ENCODE peak calls at places on chromosome 4, in four cellular contexts. C, U, K and V are unnamed samples.

GRCh38 chr4:78543424-78544238 is 7.9 kb upstream of the ANXA3 start:
- DNase-seq in C (no peak), U (no peak), K (no peak), V (no peak)

GRCh38 chr4:48139688-48140087 is 5.6 kb upstream of the TXK start:
- DNase-seq in C (no peak), U (no peak), K (no peak), V (peak)

GRCh38 chr4:82801910-82802521 is 3.4 kb upstream of the SCD5 start:
- DNase-seq in C (no peak), U (no peak), K (no peak), V (peak)

GRCh38 chr4:98446499-98447375 is 185.6 kb downstream of the RAP1GDS1 start:
- DNase-seq in C (no peak), U (no peak), K (no peak), V (peak)

GRCh38 chr4:120923201-120923522 is 636 bp upstream of the PRDM5 start:
- DNase-seq in C (no peak), U (no peak), K (no peak), V (no peak)

GRCh38 chr4:133270021-133270570 is 121.0 kb downstream of the PCDH10 start:
- DNase-seq in C (no peak), U (no peak), K (peak), V (peak)

GRCh38 chr4:23001478-23001877 is 308.7 kb downstream of the GBA3 start:
- DNase-seq in C (no peak), U (no peak), K (no peak), V (no peak)

GRCh38 chr4:179797718-179798117 is 2355.5 kb upstream of the AGA start:
- DNase-seq in C (no peak), U (no peak), K (no peak), V (no peak)

GRCh38 chr4:39698424-39699009 is 581 bp downstream of the UBE2K start:
- DNase-seq in C (no peak), U (peak), K (no peak), V (peak)

GRCh38 chr4:95388911-95389310 is 159.9 kb downstream of the UNC5C start:
- DNase-seq in C (no peak), U (no peak), K (no peak), V (peak)

GRCh38 chr4:7861440-7861881 is 78.2 kb downstream of the AFAP1 start:
- DNase-seq in C (peak), U (peak), K (peak), V (peak)
- H2BK12ac ChIP-seq in C (no peak), U (no peak), K (no peak), V (no peak)

DNA sequence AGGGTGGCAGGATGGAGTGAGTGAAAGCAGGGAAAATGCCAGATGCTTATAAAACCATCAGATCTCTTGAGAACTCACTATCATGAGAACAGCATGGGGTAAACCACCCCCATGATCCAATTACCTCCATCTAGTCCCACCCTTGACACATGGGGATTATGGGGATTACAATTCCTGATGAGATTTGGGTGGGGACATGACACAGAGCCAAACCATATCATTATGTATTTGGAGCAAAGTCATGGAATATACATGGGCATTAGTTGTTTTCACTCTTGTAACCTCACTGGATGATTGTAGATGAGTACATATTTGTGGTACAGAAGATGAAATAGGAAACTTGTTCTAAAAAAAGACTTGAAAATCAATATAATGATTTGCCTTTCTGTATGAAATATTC is 674.5 kb upstream of the BOD1L1 start:
- DNase-seq in C (no peak), U (no peak), K (no peak), V (no peak)
- H2BK12ac ChIP-seq in C (no peak), U (no peak), K (no peak), V (no peak)

DNA sequence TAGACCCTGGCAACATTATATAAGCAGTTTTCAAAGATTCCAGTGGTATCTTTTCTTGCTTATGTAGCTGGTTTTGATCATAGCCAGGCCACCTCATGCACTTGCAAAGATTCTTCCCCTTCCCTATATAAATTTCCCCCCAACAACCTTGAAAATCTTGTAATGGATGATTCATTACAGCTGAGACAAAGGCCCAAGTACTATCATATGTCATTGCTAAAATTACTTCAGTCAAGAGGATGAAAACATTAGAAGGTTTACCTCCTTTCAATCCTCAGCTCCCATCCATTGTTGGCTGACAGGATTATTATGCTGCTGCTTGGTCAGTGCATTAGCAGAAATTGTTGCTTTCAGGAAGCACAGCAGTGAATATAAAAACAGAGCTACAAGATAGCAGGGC is 7.9 kb upstream of the ARHGEF38 start:
- DNase-seq in C (no peak), U (no peak), K (no peak), V (no peak)
- H2BK12ac ChIP-seq in C (no peak), U (no peak), K (no peak), V (no peak)

GRCh38 chr4:185379326-185380295 is 16.1 kb downstream of the LRP2BP start:
- DNase-seq in C (no peak), U (no peak), K (no peak), V (no peak)
- H2BK12ac ChIP-seq in C (no peak), U (no peak), K (no peak), V (no peak)

GRCh38 chr4:182413550-182413949 is 170.3 kb downstream of the TENM3 start:
- DNase-seq in C (no peak), U (no peak), K (no peak), V (no peak)

GRCh38 chr4:182416101-182416500 is 172.9 kb downstream of the TENM3 start:
- DNase-seq in C (no peak), U (no peak), K (no peak), V (no peak)

GRCh38 chr4:182418054-182418734 is 175.0 kb downstream of the TENM3 start:
- DNase-seq in C (no peak), U (no peak), K (no peak), V (no peak)
- H2BK12ac ChIP-seq in C (peak), U (no peak), K (no peak), V (no peak)

GRCh38 chr4:8204576-8205227 is 5.6 kb downstream of the SH3TC1 start:
- DNase-seq in C (no peak), U (no peak), K (no peak), V (no peak)
- H2BK12ac ChIP-seq in C (peak), U (no peak), K (peak), V (no peak)

GRCh38 chr4:169070071-169070894 is 60.2 kb upstream of the CBR4 start:
- DNase-seq in C (peak), U (peak), K (peak), V (peak)

GRCh38 chr4:169068423-169068822 is 58.4 kb upstream of the CBR4 start:
- DNase-seq in C (no peak), U (peak), K (peak), V (no peak)

GRCh38 chr4:169074117-169074516 is 64.1 kb upstream of the CBR4 start:
- DNase-seq in C (no peak), U (no peak), K (no peak), V (no peak)

GRCh38 chr4:169071781-169072180 is 61.7 kb upstream of the CBR4 start:
- DNase-seq in C (no peak), U (no peak), K (no peak), V (no peak)

DNA sequence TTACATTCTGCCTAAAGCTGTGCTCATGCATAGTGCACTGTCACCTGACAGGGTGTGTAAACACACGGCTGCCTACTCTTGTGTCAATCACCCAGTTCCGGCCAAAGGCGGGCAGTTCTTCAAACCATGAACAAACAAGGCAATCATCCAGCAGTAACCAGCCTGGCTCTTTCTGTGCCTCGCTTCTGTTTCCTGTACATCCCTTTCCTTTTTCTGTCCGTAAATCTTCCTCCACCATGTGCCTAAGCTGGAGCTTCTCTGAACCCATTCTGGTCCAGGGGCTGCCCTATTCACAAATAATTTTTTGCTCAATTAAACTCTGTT is 60.8 kb upstream of the CBR4 start:
- DNase-seq in C (no peak), U (no peak), K (no peak), V (no peak)
- H2BK12ac ChIP-seq in C (no peak), U (no peak), K (peak), V (no peak)

DNA sequence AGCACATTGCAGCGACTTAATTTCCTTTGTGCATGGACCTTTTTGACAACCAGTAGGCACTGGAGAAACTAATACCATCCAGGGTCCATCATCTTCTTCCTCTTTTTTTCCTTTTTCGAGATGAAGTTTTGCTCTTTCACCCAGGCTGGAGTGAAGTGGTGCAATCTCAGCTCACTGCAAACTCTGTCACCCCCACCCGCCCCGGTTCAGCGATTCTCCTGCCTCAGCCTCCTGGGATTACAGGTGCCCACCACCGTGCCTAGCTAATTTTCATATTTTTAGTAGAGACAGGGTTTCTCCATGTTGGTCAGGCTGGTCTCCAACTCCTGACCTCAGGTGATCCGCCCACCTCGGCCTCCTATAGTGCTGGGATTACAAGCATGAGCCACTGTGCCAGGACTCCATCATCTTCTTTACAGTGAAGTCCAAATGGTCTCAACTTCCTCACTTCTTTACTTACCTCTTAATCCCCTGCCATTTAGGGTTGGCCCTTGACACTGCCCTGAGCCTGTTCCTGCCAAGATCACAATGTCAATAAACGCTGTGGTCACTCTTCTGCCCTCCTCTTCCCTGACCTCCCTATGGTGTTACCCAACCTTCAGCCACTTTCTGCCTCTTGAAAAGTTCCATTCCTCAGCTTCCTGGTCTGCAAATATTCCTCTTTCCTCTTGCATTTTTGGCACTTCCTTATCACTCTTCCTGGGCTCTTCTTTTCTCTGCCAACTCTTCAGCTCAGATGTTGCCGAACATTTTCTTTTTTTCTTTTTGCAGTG is 119.8 kb upstream of the SLC34A2 start:
- DNase-seq in C (no peak), U (no peak), K (no peak), V (no peak)
- H2BK12ac ChIP-seq in C (no peak), U (no peak), K (no peak), V (no peak)

DNA sequence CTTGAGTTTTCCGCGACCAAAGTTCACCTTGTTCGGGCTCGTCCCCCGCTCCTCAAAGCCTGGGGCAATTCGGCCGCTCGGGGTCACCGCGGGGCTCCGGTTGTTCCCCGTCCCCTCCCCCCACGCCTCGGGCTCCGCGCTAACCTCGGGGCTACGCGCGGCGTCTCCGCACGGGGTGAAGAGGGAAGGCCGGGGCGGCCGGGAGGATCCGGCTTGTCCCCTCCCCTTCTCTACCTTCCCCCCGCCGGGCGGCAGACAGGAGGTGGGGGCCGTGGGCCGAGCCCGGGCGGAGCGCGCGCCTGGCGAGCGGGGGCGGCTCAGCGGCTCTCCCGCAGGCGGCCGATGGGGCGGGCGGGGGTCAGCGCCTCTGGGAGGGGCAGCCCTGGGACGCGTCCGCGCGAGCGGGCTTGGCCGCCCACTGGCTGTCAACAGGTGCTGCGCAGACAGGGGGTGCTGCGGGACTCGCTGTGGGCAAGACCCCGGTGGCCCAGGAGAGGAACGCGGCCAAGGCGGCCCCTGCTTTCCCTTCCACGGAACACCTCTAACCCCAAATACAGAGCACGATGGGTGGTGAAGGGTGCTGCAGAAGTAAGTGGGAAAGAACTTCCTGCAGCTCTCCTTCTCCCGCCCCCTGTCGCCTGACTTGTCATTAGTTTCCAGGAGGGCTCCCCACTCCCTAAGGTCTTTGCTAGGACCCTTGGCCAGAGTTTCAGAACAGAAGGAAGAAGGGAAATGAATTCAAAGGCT is at the start of gene PDGFC:
- DNase-seq in C (peak), U (peak), K (peak), V (peak)
- H2BK12ac ChIP-seq in C (no peak), U (no peak), K (peak), V (peak)

GRCh38 chr4:3612934-3613333 is 80.7 kb upstream of the LRPAP1 start:
- DNase-seq in C (no peak), U (no peak), K (no peak), V (no peak)
- H2BK12ac ChIP-seq in C (no peak), U (no peak), K (no peak), V (no peak)